ENCODE peak calls at places on chromosomes 2 and 18, in ten cellular contexts. One of them, this sample, is unnamed.

GRCh38 chr2:195929531-195929930 is 139.1 kb downstream of the DNAH7 start:
- DNase-seq in K562: no peak
- DNase-seq in astrocyte of the spinal cord: no peak
- DNase-seq in fibroblast of lung: no peak
- DNase-seq in Peyer's patch: no peak
- DNase-seq in MM.1S: no peak
- DNase-seq in lower lobe of right lung: no peak
- DNase-seq in Calu3: no peak
- DNase-seq in HL-60: no peak
- DNase-seq in thyroid gland: no peak
- DNase-seq in this sample: no peak

GRCh38 chr18:76441668-76442412 is 53.2 kb downstream of the ZNF516 start:
- DNase-seq in K562: no peak
- DNase-seq in thyroid gland: no peak
- DNase-seq in Peyer's patch: no peak
- DNase-seq in MM.1S: no peak
- DNase-seq in fibroblast of lung: no peak
- DNase-seq in astrocyte of the spinal cord: no peak
- DNase-seq in lower lobe of right lung: no peak
- DNase-seq in HL-60: no peak
- DNase-seq in Calu3: no peak
- DNase-seq in this sample: no peak

GRCh38 chr2:207227062-207227748 is 61.5 kb upstream of the KLF7 start:
- DNase-seq in astrocyte of the spinal cord: peak
- DNase-seq in HL-60: no peak
- DNase-seq in lower lobe of right lung: peak
- DNase-seq in fibroblast of lung: peak
- DNase-seq in Calu3: no peak
- DNase-seq in thyroid gland: peak
- DNase-seq in MM.1S: no peak
- DNase-seq in K562: no peak
- DNase-seq in Peyer's patch: no peak
- DNase-seq in this sample: no peak

GRCh38 chr2:36468463-36469266 is 113.1 kb downstream of the CRIM1 start:
- DNase-seq in MM.1S: no peak
- DNase-seq in fibroblast of lung: peak
- DNase-seq in thyroid gland: no peak
- DNase-seq in K562: no peak
- DNase-seq in astrocyte of the spinal cord: peak
- DNase-seq in HL-60: no peak
- DNase-seq in Peyer's patch: no peak
- DNase-seq in lower lobe of right lung: no peak
- DNase-seq in Calu3: no peak
- DNase-seq in this sample: no peak

GRCh38 chr2:101349893-101350662 is 37.2 kb downstream of the CREG2 start:
- DNase-seq in lower lobe of right lung: no peak
- DNase-seq in astrocyte of the spinal cord: peak
- DNase-seq in Calu3: no peak
- DNase-seq in fibroblast of lung: peak
- DNase-seq in Peyer's patch: no peak
- DNase-seq in HL-60: no peak
- DNase-seq in thyroid gland: no peak
- DNase-seq in MM.1S: peak
- DNase-seq in K562: no peak
- DNase-seq in this sample: no peak

GRCh38 chr2:127570282-127571250 is 35.1 kb downstream of the MYO7B start:
- DNase-seq in Peyer's patch: peak
- DNase-seq in lower lobe of right lung: no peak
- DNase-seq in Calu3: no peak
- DNase-seq in astrocyte of the spinal cord: peak
- DNase-seq in K562: no peak
- DNase-seq in fibroblast of lung: no peak
- DNase-seq in MM.1S: no peak
- DNase-seq in thyroid gland: no peak
- DNase-seq in HL-60: no peak
- DNase-seq in this sample: peak

GRCh38 chr2:138395565-138396306 is 105.8 kb upstream of the SPOPL start:
- DNase-seq in Peyer's patch: no peak
- DNase-seq in thyroid gland: peak
- DNase-seq in fibroblast of lung: peak
- DNase-seq in HL-60: no peak
- DNase-seq in lower lobe of right lung: no peak
- DNase-seq in Calu3: no peak
- DNase-seq in MM.1S: no peak
- DNase-seq in K562: no peak
- DNase-seq in astrocyte of the spinal cord: peak
- DNase-seq in this sample: no peak

GRCh38 chr2:217114117-217114516 is 254.3 kb upstream of the TNP1 start:
- DNase-seq in Calu3: no peak
- DNase-seq in astrocyte of the spinal cord: no peak
- DNase-seq in thyroid gland: no peak
- DNase-seq in lower lobe of right lung: no peak
- DNase-seq in HL-60: no peak
- DNase-seq in MM.1S: no peak
- DNase-seq in K562: no peak
- DNase-seq in Peyer's patch: no peak
- DNase-seq in fibroblast of lung: no peak
- DNase-seq in this sample: no peak

GRCh38 chr2:196241175-196241574 is 69.8 kb upstream of the STK17B start:
- DNase-seq in thyroid gland: no peak
- DNase-seq in Peyer's patch: peak
- DNase-seq in fibroblast of lung: no peak
- DNase-seq in lower lobe of right lung: no peak
- DNase-seq in K562: no peak
- DNase-seq in astrocyte of the spinal cord: no peak
- DNase-seq in HL-60: no peak
- DNase-seq in MM.1S: no peak
- DNase-seq in Calu3: no peak
- DNase-seq in this sample: no peak

GRCh38 chr18:44682871-44683221 is 2.2 kb downstream of the SETBP1 start:
- DNase-seq in fibroblast of lung: peak
- DNase-seq in K562: no peak
- DNase-seq in Peyer's patch: no peak
- DNase-seq in Calu3: no peak
- DNase-seq in thyroid gland: peak
- DNase-seq in astrocyte of the spinal cord: peak
- DNase-seq in HL-60: no peak
- DNase-seq in MM.1S: no peak
- DNase-seq in lower lobe of right lung: no peak
- DNase-seq in this sample: no peak

GRCh38 chr2:201887851-201888451 is 81.6 kb downstream of the CDK15 start:
- DNase-seq in K562: no peak
- DNase-seq in lower lobe of right lung: no peak
- DNase-seq in fibroblast of lung: peak
- DNase-seq in Calu3: no peak
- DNase-seq in Peyer's patch: no peak
- DNase-seq in HL-60: no peak
- DNase-seq in astrocyte of the spinal cord: no peak
- DNase-seq in MM.1S: no peak
- DNase-seq in thyroid gland: no peak
- DNase-seq in this sample: no peak

GRCh38 chr2:201883559-201883958 is 77.2 kb downstream of the CDK15 start:
- DNase-seq in fibroblast of lung: no peak
- DNase-seq in thyroid gland: no peak
- DNase-seq in K562: no peak
- DNase-seq in lower lobe of right lung: no peak
- DNase-seq in Calu3: no peak
- DNase-seq in astrocyte of the spinal cord: peak
- DNase-seq in HL-60: no peak
- DNase-seq in Peyer's patch: no peak
- DNase-seq in MM.1S: no peak
- DNase-seq in this sample: no peak

GRCh38 chr2:201888476-201888875 is 82.1 kb downstream of the CDK15 start:
- DNase-seq in Peyer's patch: no peak
- DNase-seq in HL-60: no peak
- DNase-seq in K562: no peak
- DNase-seq in thyroid gland: no peak
- DNase-seq in Calu3: no peak
- DNase-seq in astrocyte of the spinal cord: no peak
- DNase-seq in MM.1S: no peak
- DNase-seq in fibroblast of lung: no peak
- DNase-seq in lower lobe of right lung: no peak
- DNase-seq in this sample: no peak

GRCh38 chr2:201883970-201884369 is 77.6 kb downstream of the CDK15 start:
- DNase-seq in thyroid gland: no peak
- DNase-seq in HL-60: no peak
- DNase-seq in Calu3: no peak
- DNase-seq in MM.1S: no peak
- DNase-seq in Peyer's patch: no peak
- DNase-seq in lower lobe of right lung: no peak
- DNase-seq in astrocyte of the spinal cord: no peak
- DNase-seq in fibroblast of lung: no peak
- DNase-seq in K562: no peak
- DNase-seq in this sample: no peak

DNA sequence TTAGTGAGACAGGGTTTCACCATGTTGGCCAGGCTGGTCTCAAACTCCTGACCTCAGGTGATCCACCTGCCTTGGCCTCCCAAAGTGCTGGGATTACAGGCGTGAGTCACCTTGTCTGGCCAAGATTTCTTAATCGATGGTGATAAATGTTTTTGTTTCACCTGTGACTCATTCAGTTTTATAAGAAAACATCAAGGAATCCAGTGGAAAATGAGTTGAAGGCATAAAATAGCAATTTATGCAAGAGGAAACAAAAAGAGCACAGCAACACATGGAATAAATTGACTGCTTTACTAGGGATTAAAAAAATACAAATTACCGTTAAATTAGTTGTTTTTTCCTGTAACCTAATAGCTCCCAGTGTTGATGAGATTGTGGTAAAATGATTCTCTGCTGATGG is 80.2 kb downstream of the CDK15 start:
- DNase-seq in MM.1S: no peak
- DNase-seq in fibroblast of lung: no peak
- DNase-seq in lower lobe of right lung: no peak
- DNase-seq in thyroid gland: no peak
- DNase-seq in K562: no peak
- DNase-seq in HL-60: no peak
- DNase-seq in Calu3: peak
- DNase-seq in Peyer's patch: no peak
- DNase-seq in astrocyte of the spinal cord: peak
- DNase-seq in this sample: no peak
- TF ChIP-seq CTCF in MM.1S: no peak
- TF ChIP-seq CTCF in fibroblast of lung: no peak
- TF ChIP-seq CTCF in lower lobe of right lung: no peak
- TF ChIP-seq CTCF in thyroid gland: no peak
- TF ChIP-seq CTCF in K562: no peak
- TF ChIP-seq CTCF in HL-60: no peak
- TF ChIP-seq CTCF in Calu3: no peak
- TF ChIP-seq CTCF in Peyer's patch: no peak
- TF ChIP-seq CTCF in astrocyte of the spinal cord: no peak
- TF ChIP-seq CTCF in this sample: no peak

DNA sequence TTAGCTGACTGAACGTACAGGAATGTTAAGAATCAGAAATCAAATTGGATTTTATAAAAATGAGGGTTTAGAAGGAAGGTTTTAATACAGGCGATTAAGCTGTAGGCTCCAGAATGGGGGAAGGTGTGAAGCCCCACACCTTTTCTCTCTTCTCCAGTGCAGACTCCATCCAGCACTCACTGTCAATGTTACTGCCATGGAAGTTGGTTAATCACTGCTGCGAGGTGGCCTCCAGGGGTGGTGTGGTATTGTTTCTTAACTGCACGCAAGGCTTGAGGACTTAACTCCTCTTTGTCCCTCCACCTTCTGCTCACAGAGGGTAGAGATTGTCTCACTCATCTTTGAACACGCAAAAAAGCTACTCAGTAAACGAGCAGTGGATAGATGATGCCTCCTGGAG is 26.9 kb upstream of the YWHAQ start:
- DNase-seq in Peyer's patch: no peak
- DNase-seq in lower lobe of right lung: no peak
- DNase-seq in MM.1S: no peak
- DNase-seq in fibroblast of lung: no peak
- DNase-seq in K562: no peak
- DNase-seq in astrocyte of the spinal cord: no peak
- DNase-seq in Calu3: no peak
- DNase-seq in thyroid gland: no peak
- DNase-seq in HL-60: no peak
- DNase-seq in this sample: no peak
- TF ChIP-seq CTCF in Peyer's patch: no peak
- TF ChIP-seq CTCF in lower lobe of right lung: no peak
- TF ChIP-seq CTCF in MM.1S: no peak
- TF ChIP-seq CTCF in fibroblast of lung: no peak
- TF ChIP-seq CTCF in K562: peak
- TF ChIP-seq CTCF in astrocyte of the spinal cord: no peak
- TF ChIP-seq CTCF in Calu3: no peak
- TF ChIP-seq CTCF in thyroid gland: no peak
- TF ChIP-seq CTCF in HL-60: no peak
- TF ChIP-seq CTCF in this sample: no peak

DNA sequence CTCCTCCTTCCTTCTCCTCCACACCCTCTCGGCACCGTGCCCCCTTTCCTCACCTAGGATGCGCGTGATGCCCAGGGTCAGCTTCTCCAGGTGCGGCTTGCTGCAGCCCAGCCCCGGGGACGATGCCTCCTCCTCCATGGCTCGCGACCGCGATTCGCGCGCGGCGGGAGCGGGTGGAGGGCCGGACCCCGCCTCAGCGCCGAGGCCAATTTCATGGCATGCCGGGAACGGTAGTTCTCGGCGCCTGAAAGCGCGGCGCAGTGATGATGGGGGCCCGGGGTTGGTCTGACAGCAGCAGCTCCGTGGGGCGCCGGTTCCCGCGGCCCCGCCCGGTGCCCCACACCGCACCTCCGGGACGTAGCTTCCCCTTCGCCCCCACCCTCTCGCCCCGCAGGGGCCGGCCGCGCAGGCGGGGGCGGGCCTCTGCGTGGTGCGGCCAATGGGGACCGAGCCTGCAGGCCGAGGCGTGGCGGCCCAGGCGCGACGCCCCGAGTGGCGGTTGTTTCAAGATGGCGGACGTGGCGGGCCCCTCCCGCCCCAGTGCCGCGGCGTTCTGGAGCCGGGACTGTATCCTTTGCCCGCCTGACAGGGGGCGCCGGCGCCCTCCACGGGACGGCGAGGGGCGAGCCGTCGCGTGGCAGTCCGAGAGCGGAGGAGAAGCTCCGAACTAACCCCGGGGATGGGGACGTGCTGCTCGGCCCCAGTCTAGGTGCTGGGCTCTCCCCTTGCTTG is at the start of the genes KIAA1328 and TPGS2:
- DNase-seq in HL-60: peak
- DNase-seq in MM.1S: peak
- DNase-seq in Peyer's patch: peak
- DNase-seq in thyroid gland: peak
- DNase-seq in K562: peak
- DNase-seq in lower lobe of right lung: peak
- DNase-seq in Calu3: peak
- DNase-seq in fibroblast of lung: peak
- DNase-seq in astrocyte of the spinal cord: peak
- DNase-seq in this sample: peak
- TF ChIP-seq CTCF in HL-60: peak
- TF ChIP-seq CTCF in MM.1S: peak
- TF ChIP-seq CTCF in Peyer's patch: peak
- TF ChIP-seq CTCF in thyroid gland: peak
- TF ChIP-seq CTCF in K562: peak
- TF ChIP-seq CTCF in lower lobe of right lung: peak
- TF ChIP-seq CTCF in Calu3: peak
- TF ChIP-seq CTCF in fibroblast of lung: peak
- TF ChIP-seq CTCF in astrocyte of the spinal cord: peak
- TF ChIP-seq CTCF in this sample: peak

DNA sequence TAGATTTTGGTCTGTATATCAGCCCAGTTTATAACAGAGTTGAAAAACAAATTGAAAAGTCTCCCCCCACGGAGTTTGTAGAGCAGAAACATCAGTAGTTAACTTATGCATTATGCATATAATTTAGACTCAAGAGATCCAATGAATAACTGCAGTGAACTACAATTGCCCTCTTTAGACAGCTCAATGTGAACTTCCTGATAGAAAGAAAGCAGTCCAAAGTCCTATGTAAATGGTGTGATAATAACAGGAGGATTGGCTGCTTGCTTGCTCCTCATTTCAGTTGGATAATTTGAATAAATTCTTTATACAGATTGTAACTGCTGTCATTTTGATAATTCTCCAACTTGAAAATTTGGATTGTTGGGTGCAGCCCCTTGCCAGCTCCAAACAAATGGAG is 297.0 kb downstream of the ASXL3 start:
- DNase-seq in astrocyte of the spinal cord: no peak
- DNase-seq in K562: no peak
- DNase-seq in HL-60: no peak
- DNase-seq in Peyer's patch: no peak
- DNase-seq in lower lobe of right lung: no peak
- DNase-seq in thyroid gland: no peak
- DNase-seq in fibroblast of lung: no peak
- DNase-seq in Calu3: no peak
- DNase-seq in MM.1S: no peak
- DNase-seq in this sample: no peak
- TF ChIP-seq CTCF in astrocyte of the spinal cord: no peak
- TF ChIP-seq CTCF in K562: no peak
- TF ChIP-seq CTCF in HL-60: no peak
- TF ChIP-seq CTCF in Peyer's patch: no peak
- TF ChIP-seq CTCF in lower lobe of right lung: no peak
- TF ChIP-seq CTCF in thyroid gland: no peak
- TF ChIP-seq CTCF in fibroblast of lung: no peak
- TF ChIP-seq CTCF in Calu3: no peak
- TF ChIP-seq CTCF in MM.1S: no peak
- TF ChIP-seq CTCF in this sample: no peak